ENCODE peak calls at places on chromosomes 4 and X, in ten cellular contexts. One of them, this sample, is unnamed.

GRCh38 chr4:142452132-142452855 is 393.8 kb downstream of the INPP4B start:
- DNase-seq in K562: no peak
- DNase-seq in sigmoid colon: no peak
- DNase-seq in H54: no peak
- DNase-seq in thyroid gland: no peak
- DNase-seq in right lobe of liver: no peak
- DNase-seq in transverse colon: no peak
- DNase-seq in ovary: no peak
- DNase-seq in adrenal gland: no peak
- DNase-seq in tibial nerve: no peak
- DNase-seq in this sample: no peak

GRCh38 chrX:106684207-106684606 is 42.3 kb upstream of the RNF128 start:
- DNase-seq in K562: no peak
- DNase-seq in sigmoid colon: no peak
- DNase-seq in H54: no peak
- DNase-seq in thyroid gland: no peak
- DNase-seq in right lobe of liver: no peak
- DNase-seq in transverse colon: no peak
- DNase-seq in ovary: no peak
- DNase-seq in adrenal gland: no peak
- DNase-seq in tibial nerve: no peak
- DNase-seq in this sample: no peak

GRCh38 chr4:182215171-182215570 is 28.0 kb upstream of the TENM3 start:
- DNase-seq in K562: no peak
- DNase-seq in sigmoid colon: no peak
- DNase-seq in H54: no peak
- DNase-seq in thyroid gland: no peak
- DNase-seq in right lobe of liver: no peak
- DNase-seq in transverse colon: no peak
- DNase-seq in ovary: no peak
- DNase-seq in adrenal gland: no peak
- DNase-seq in tibial nerve: no peak
- DNase-seq in this sample: no peak

GRCh38 chrX:9785944-9786741 is at the start of gene SHROOM2:
- DNase-seq in K562: peak; percentile 27
- DNase-seq in sigmoid colon: no peak
- DNase-seq in H54: no peak
- DNase-seq in thyroid gland: peak; percentile 45
- DNase-seq in right lobe of liver: peak; percentile 59
- DNase-seq in transverse colon: no peak
- DNase-seq in ovary: peak; percentile 62
- DNase-seq in adrenal gland: peak; percentile 11
- DNase-seq in tibial nerve: no peak
- DNase-seq in this sample: peak; percentile 57

GRCh38 chr4:118682928-118683327 is 2.3 kb upstream of the METTL14 start:
- DNase-seq in K562: peak; percentile 38
- DNase-seq in sigmoid colon: no peak
- DNase-seq in H54: no peak
- DNase-seq in thyroid gland: no peak
- DNase-seq in right lobe of liver: no peak
- DNase-seq in transverse colon: no peak
- DNase-seq in ovary: no peak
- DNase-seq in adrenal gland: no peak
- DNase-seq in tibial nerve: no peak
- DNase-seq in this sample: no peak

GRCh38 chr4:150909116-150909515 is 106.0 kb downstream of the LRBA start:
- DNase-seq in K562: no peak
- DNase-seq in sigmoid colon: no peak
- DNase-seq in H54: no peak
- DNase-seq in thyroid gland: no peak
- DNase-seq in right lobe of liver: no peak
- DNase-seq in transverse colon: no peak
- DNase-seq in ovary: no peak
- DNase-seq in adrenal gland: no peak
- DNase-seq in tibial nerve: no peak
- DNase-seq in this sample: no peak

GRCh38 chr4:139833131-139833930 is 167.7 kb downstream of the MGST2 start:
- DNase-seq in K562: no peak
- DNase-seq in sigmoid colon: no peak
- DNase-seq in H54: no peak
- DNase-seq in thyroid gland: no peak
- DNase-seq in right lobe of liver: no peak
- DNase-seq in transverse colon: no peak
- DNase-seq in ovary: no peak
- DNase-seq in adrenal gland: no peak
- DNase-seq in tibial nerve: no peak
- DNase-seq in this sample: no peak

GRCh38 chrX:102651968-102652744 is 873 bp downstream of the GPRASP1 start:
- DNase-seq in K562: no peak
- DNase-seq in sigmoid colon: peak; percentile 83
- DNase-seq in H54: no peak
- DNase-seq in thyroid gland: peak; percentile 59
- DNase-seq in right lobe of liver: no peak
- DNase-seq in transverse colon: peak; percentile 27
- DNase-seq in ovary: peak; percentile 71
- DNase-seq in adrenal gland: peak; percentile 75
- DNase-seq in tibial nerve: peak; percentile 70
- DNase-seq in this sample: peak; percentile 48

DNA sequence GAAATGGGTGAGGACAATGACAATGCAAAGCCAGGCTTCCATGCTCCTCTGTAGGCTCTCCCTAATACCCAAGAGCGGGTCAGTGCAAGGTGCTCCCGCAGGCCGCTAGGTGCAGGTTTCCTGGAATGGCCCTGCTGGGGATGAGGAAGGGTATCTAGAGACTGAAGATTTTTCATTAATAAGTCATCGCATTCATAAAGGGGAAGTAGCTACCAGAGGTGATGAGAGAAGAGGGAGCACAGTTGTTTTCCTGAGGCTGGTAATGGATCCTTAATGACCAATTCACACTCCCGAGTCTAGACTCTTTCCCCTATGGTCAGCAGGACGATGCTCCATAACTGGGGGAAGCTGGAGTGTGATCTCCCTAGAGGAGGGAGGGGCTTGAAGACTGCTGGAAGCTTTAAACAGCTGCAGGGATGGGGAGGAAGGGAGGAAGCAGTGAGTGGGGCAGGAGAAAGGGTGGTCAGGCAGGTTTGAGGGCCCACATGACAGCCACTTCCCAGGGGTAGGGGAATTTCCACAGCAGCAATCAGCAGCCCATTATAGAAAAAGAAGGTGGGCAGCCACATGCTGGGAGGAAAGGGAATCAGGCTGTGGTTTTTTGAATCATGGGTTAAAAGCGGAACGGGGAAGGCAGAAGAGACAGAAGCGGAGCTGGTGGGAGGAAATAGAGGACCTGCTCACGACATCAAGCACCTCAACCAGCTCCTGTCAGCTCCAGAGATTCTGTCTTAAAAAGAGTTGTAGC is 10.2 kb upstream of the ATP6AP2 start:
- DNase-seq in K562: peak; percentile 13
- DNase-seq in sigmoid colon: no peak
- DNase-seq in H54: no peak
- DNase-seq in thyroid gland: no peak
- DNase-seq in right lobe of liver: no peak
- DNase-seq in transverse colon: no peak
- DNase-seq in ovary: no peak
- DNase-seq in adrenal gland: no peak
- DNase-seq in tibial nerve: no peak
- DNase-seq in this sample: no peak
- TF ChIP-seq POLR2A in K562: no peak
- TF ChIP-seq POLR2A in sigmoid colon: no peak
- TF ChIP-seq POLR2A in H54: no peak
- TF ChIP-seq POLR2A in thyroid gland: no peak
- TF ChIP-seq POLR2A in right lobe of liver: no peak
- TF ChIP-seq POLR2A in transverse colon: no peak
- TF ChIP-seq POLR2A in ovary: no peak
- TF ChIP-seq POLR2A in adrenal gland: no peak
- TF ChIP-seq POLR2A in tibial nerve: no peak
- TF ChIP-seq POLR2A in this sample: no peak

GRCh38 chr4:183989471-183989870 is 84.4 kb downstream of the STOX2 start:
- DNase-seq in K562: no peak
- DNase-seq in sigmoid colon: no peak
- DNase-seq in H54: no peak
- DNase-seq in thyroid gland: no peak
- DNase-seq in right lobe of liver: no peak
- DNase-seq in transverse colon: no peak
- DNase-seq in ovary: no peak
- DNase-seq in adrenal gland: no peak
- DNase-seq in tibial nerve: no peak
- DNase-seq in this sample: no peak

GRCh38 chr4:183987529-183987946 is 82.4 kb downstream of the STOX2 start:
- DNase-seq in K562: no peak
- DNase-seq in sigmoid colon: peak; percentile 92
- DNase-seq in H54: peak; percentile 46
- DNase-seq in thyroid gland: peak; percentile 17
- DNase-seq in right lobe of liver: no peak
- DNase-seq in transverse colon: peak; percentile 66
- DNase-seq in ovary: peak; percentile 75
- DNase-seq in adrenal gland: peak; percentile 89
- DNase-seq in tibial nerve: peak; percentile 16
- DNase-seq in this sample: no peak

GRCh38 chr4:183988874-183989273 is 83.8 kb downstream of the STOX2 start:
- DNase-seq in K562: no peak
- DNase-seq in sigmoid colon: no peak
- DNase-seq in H54: no peak
- DNase-seq in thyroid gland: no peak
- DNase-seq in right lobe of liver: no peak
- DNase-seq in transverse colon: no peak
- DNase-seq in ovary: peak; percentile 25
- DNase-seq in adrenal gland: no peak
- DNase-seq in tibial nerve: no peak
- DNase-seq in this sample: no peak

GRCh38 chr4:183986645-183987528 is 81.8 kb downstream of the STOX2 start:
- DNase-seq in K562: no peak
- DNase-seq in sigmoid colon: no peak
- DNase-seq in H54: no peak
- DNase-seq in thyroid gland: no peak
- DNase-seq in right lobe of liver: no peak
- DNase-seq in transverse colon: no peak
- DNase-seq in ovary: no peak
- DNase-seq in adrenal gland: no peak
- DNase-seq in tibial nerve: no peak
- DNase-seq in this sample: no peak

DNA sequence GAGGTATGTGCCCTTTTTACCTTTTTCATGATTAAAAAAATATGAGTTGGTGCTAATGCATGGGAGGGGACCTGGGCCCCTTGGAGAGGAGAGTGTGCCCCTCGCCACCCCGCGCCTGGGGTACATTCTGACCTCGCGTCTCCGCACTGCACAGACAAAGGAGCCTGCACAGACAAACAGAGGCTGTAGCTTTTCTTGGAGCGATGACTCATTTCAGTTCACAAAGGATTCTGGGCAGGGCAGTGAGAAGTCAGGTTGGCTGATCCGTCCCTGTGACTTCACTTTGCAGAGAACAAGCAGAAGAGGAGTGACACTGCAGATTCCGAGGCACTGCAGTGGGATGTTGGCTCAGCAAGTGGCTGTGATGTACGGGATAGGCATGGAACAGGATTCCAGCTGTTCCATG is 82.9 kb downstream of the STOX2 start:
- DNase-seq in K562: peak; percentile 11
- DNase-seq in sigmoid colon: peak; percentile 90
- DNase-seq in H54: peak; percentile 52
- DNase-seq in thyroid gland: peak; percentile 50
- DNase-seq in right lobe of liver: no peak
- DNase-seq in transverse colon: peak; percentile 61
- DNase-seq in ovary: peak; percentile 61
- DNase-seq in adrenal gland: peak; percentile 90
- DNase-seq in tibial nerve: peak; percentile 58
- DNase-seq in this sample: peak; percentile 71
- TF ChIP-seq POLR2A in K562: no peak
- TF ChIP-seq POLR2A in sigmoid colon: no peak
- TF ChIP-seq POLR2A in H54: peak; percentile 57
- TF ChIP-seq POLR2A in thyroid gland: no peak
- TF ChIP-seq POLR2A in right lobe of liver: no peak
- TF ChIP-seq POLR2A in transverse colon: peak; percentile 8
- TF ChIP-seq POLR2A in ovary: no peak
- TF ChIP-seq POLR2A in adrenal gland: peak; percentile 87
- TF ChIP-seq POLR2A in tibial nerve: no peak
- TF ChIP-seq POLR2A in this sample: no peak

GRCh38 chrX:1249101-1249887 is 19.3 kb upstream of the CSF2RA start:
- DNase-seq in K562: no peak
- DNase-seq in sigmoid colon: peak; percentile 76
- DNase-seq in H54: peak; percentile 55
- DNase-seq in thyroid gland: peak; percentile 61
- DNase-seq in right lobe of liver: peak; percentile 63
- DNase-seq in transverse colon: peak; percentile 24
- DNase-seq in ovary: no peak
- DNase-seq in adrenal gland: peak; percentile 60
- DNase-seq in tibial nerve: peak; percentile 32
- DNase-seq in this sample: no peak
- TF ChIP-seq POLR2A in K562: no peak
- TF ChIP-seq POLR2A in sigmoid colon: no peak
- TF ChIP-seq POLR2A in H54: no peak
- TF ChIP-seq POLR2A in thyroid gland: no peak
- TF ChIP-seq POLR2A in right lobe of liver: no peak
- TF ChIP-seq POLR2A in transverse colon: no peak
- TF ChIP-seq POLR2A in ovary: no peak
- TF ChIP-seq POLR2A in adrenal gland: no peak
- TF ChIP-seq POLR2A in tibial nerve: no peak
- TF ChIP-seq POLR2A in this sample: no peak

GRCh38 chr4:53044651-53044960 is 182.5 kb downstream of the RASL11B start:
- DNase-seq in K562: no peak
- DNase-seq in sigmoid colon: no peak
- DNase-seq in H54: no peak
- DNase-seq in thyroid gland: no peak
- DNase-seq in right lobe of liver: no peak
- DNase-seq in transverse colon: no peak
- DNase-seq in ovary: no peak
- DNase-seq in adrenal gland: no peak
- DNase-seq in tibial nerve: no peak
- DNase-seq in this sample: no peak

GRCh38 chr4:53040459-53040815 is 178.3 kb downstream of the RASL11B start:
- DNase-seq in K562: no peak
- DNase-seq in sigmoid colon: no peak
- DNase-seq in H54: no peak
- DNase-seq in thyroid gland: no peak
- DNase-seq in right lobe of liver: no peak
- DNase-seq in transverse colon: no peak
- DNase-seq in ovary: no peak
- DNase-seq in adrenal gland: no peak
- DNase-seq in tibial nerve: no peak
- DNase-seq in this sample: no peak

GRCh38 chr4:53043900-53044650 is 182.0 kb downstream of the RASL11B start:
- DNase-seq in K562: no peak
- DNase-seq in sigmoid colon: no peak
- DNase-seq in H54: no peak
- DNase-seq in thyroid gland: no peak
- DNase-seq in right lobe of liver: no peak
- DNase-seq in transverse colon: no peak
- DNase-seq in ovary: no peak
- DNase-seq in adrenal gland: no peak
- DNase-seq in tibial nerve: no peak
- DNase-seq in this sample: no peak

GRCh38 chr4:53039741-53040458 is 177.8 kb downstream of the RASL11B start:
- DNase-seq in K562: peak; percentile 12
- DNase-seq in sigmoid colon: no peak
- DNase-seq in H54: no peak
- DNase-seq in thyroid gland: no peak
- DNase-seq in right lobe of liver: no peak
- DNase-seq in transverse colon: no peak
- DNase-seq in ovary: no peak
- DNase-seq in adrenal gland: no peak
- DNase-seq in tibial nerve: no peak
- DNase-seq in this sample: no peak

DNA sequence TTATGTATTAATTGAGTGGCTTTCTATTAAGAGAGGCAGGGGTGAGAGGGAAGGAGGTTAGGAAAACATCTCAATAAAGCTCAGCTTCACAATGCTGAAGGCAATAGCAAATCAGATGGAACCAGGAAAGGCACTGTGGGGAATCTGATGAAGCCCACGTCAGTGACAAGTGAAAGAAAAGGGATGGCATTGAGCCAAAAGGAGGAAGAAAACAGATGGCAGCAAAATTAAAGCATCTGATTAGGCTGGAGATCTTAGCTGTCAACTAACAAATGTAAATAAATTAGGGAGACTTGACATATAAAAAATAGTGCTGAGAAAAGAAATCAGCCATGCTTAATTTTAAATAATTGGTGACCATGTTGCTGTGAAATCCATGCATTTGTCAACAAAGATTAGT is 181.0 kb downstream of the RASL11B start:
- DNase-seq in K562: no peak
- DNase-seq in sigmoid colon: no peak
- DNase-seq in H54: no peak
- DNase-seq in thyroid gland: no peak
- DNase-seq in right lobe of liver: no peak
- DNase-seq in transverse colon: no peak
- DNase-seq in ovary: no peak
- DNase-seq in adrenal gland: no peak
- DNase-seq in tibial nerve: no peak
- DNase-seq in this sample: no peak
- TF ChIP-seq POLR2A in K562: no peak
- TF ChIP-seq POLR2A in sigmoid colon: no peak
- TF ChIP-seq POLR2A in H54: no peak
- TF ChIP-seq POLR2A in thyroid gland: no peak
- TF ChIP-seq POLR2A in right lobe of liver: no peak
- TF ChIP-seq POLR2A in transverse colon: no peak
- TF ChIP-seq POLR2A in ovary: no peak
- TF ChIP-seq POLR2A in adrenal gland: no peak
- TF ChIP-seq POLR2A in tibial nerve: no peak
- TF ChIP-seq POLR2A in this sample: no peak

This sample was measured in Peyer's patch.